ENCODE peak calls at places on chromosomes 7 and 10, in seven cellular contexts. P is H1, O is GM12878, F is SK-N-SH, J is GM12891, C is K562, T is HepG2. W is an unnamed sample.

GRCh38 chr7:130998993-130999602 is 265.1 kb upstream of the KLF14 start:
- DNase-seq in O (no peak), P (peak), T (peak), C (no peak), J (no peak), F (no peak), W (no peak)

GRCh38 chr10:662686-663465 is 26.6 kb downstream of the DIP2C start:
- DNase-seq in F (no peak), P (peak), O (no peak), T (no peak), J (no peak), C (no peak), W (no peak)

GRCh38 chr10:60139798-60140566 is 233.6 kb upstream of the CCDC6 start:
- DNase-seq in F (no peak), O (no peak), C (no peak), T (no peak), J (no peak), P (no peak), W (no peak)

GRCh38 chr10:25766687-25767221 is 167.3 kb upstream of the MYO3A start:
- DNase-seq in T (no peak), C (peak), P (peak), F (peak), O (no peak), J (no peak), W (no peak)

GRCh38 chr7:73963252-73963822 is 64.6 kb upstream of the ELN start:
- DNase-seq in J (no peak), O (no peak), C (no peak), P (no peak), T (no peak), F (no peak), W (no peak)

GRCh38 chr7:107690611-107691010 is 30.0 kb downstream of the SLC26A4 start:
- DNase-seq in C (no peak), T (no peak), F (no peak), J (no peak), O (no peak), P (no peak), W (no peak)

GRCh38 chr7:124856299-124856888 is 73.2 kb downstream of the POT1 start:
- DNase-seq in C (peak), J (no peak), T (peak), P (no peak), O (no peak), F (peak), W (no peak)

GRCh38 chr7:12620371-12620770 is 49.9 kb downstream of the SCIN start:
- DNase-seq in F (no peak), C (no peak), P (no peak), O (no peak), J (no peak), T (no peak), W (no peak)

GRCh38 chr10:14062528-14063260 is 268.0 kb downstream of the FRMD4A start:
- DNase-seq in P (no peak), J (no peak), T (no peak), O (no peak), F (no peak), C (no peak), W (no peak)

GRCh38 chr7:96887426-96887825 is 117.9 kb upstream of the DLX6 start:
- DNase-seq in T (no peak), O (no peak), F (no peak), J (no peak), C (no peak), P (no peak), W (no peak)

GRCh38 chr7:29479606-29480200 is 83.9 kb upstream of the PRR15 start:
- DNase-seq in C (no peak), O (no peak), J (no peak), T (no peak), F (no peak), P (no peak), W (no peak)

GRCh38 chr7:11675163-11675562 is 156.8 kb downstream of the THSD7A start:
- DNase-seq in O (no peak), F (no peak), J (no peak), T (no peak), P (no peak), C (no peak), W (no peak)

GRCh38 chr10:131786756-131787605 is 113.8 kb upstream of the PPP2R2D start:
- DNase-seq in P (no peak), O (peak), C (peak), T (no peak), F (peak), J (no peak), W (no peak)

GRCh38 chr7:105978974-105979373 is 15.9 kb downstream of the CDHR3 start:
- DNase-seq in J (no peak), C (no peak), F (no peak), P (no peak), T (no peak), O (no peak), W (no peak)

GRCh38 chr7:151012921-151013347 is 11.4 kb downstream of the ATG9B start:
- DNase-seq in P (peak), O (no peak), T (peak), C (peak), J (no peak), F (peak), W (no peak)

GRCh38 chr7:94223375-94224084 is 171.2 kb upstream of the COL1A2 start:
- DNase-seq in P (peak), F (no peak), T (no peak), O (no peak), J (no peak), C (no peak), W (no peak)

GRCh38 chr7:132709971-132710567 is 133.8 kb upstream of the PLXNA4 start:
- DNase-seq in T (peak), J (no peak), F (no peak), P (peak), O (no peak), C (peak), W (no peak)

DNA sequence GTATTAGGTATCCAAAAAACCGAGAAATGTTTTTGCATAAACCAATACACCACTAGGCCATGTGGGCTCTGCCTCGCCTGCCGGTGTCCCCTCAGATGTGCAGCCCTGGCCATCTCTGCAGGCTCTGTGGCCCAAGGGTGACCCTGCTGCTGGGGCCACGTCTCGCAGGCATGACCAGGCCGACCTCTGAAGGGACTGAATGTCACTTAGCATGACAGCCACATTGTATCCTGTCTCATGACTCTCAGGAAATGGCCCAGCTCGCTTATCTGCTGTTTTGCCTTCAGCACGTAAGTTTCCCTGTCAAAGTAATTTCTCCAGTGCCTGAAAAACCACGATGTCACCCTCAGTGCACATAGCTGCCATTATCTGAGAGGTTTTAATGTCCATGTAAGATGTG is 49.5 kb upstream of the ZNF32 start:
- DNase-seq in C (no peak), O (no peak), P (no peak), T (no peak), F (no peak), J (no peak), W (no peak)
- TF ChIP-seq POLR2AphosphoS5 in C (no peak), O (no peak), P (no peak), T (no peak), F (no peak), J (no peak), W (no peak)

DNA sequence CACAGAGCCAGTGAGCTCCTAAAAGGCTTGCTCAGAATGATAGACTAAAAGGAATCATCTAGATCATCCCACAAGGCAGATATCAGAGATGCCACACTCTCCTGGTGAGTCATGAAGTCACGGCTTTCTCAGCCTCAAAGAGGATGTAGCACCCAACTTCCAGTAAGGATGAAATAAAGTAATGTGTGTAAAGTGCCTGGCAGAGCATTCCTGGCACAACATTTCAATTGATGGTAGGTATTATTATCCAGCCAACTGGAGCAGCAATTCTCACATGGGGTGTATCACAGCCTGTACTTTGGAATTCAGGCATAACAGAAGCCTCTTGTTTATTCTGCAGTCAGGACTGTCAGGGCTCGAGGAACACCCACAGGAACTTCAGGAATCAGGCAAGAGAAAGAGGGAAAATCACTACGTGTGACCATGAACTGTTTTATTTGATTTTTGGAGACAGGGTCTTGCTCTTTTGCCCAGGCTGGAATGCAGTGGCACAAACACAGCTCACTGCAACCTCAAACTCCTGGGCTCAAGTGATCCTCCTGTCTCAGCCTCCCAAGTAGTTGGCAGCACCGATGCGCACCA is 5.3 kb upstream of the NAT16 start:
- DNase-seq in F (no peak), T (peak), O (no peak), C (peak), P (no peak), J (no peak), W (no peak)
- TF ChIP-seq TAF1 in F (no peak), T (no peak), O (no peak), C (no peak), P (no peak), J (no peak), W (no peak)

DNA sequence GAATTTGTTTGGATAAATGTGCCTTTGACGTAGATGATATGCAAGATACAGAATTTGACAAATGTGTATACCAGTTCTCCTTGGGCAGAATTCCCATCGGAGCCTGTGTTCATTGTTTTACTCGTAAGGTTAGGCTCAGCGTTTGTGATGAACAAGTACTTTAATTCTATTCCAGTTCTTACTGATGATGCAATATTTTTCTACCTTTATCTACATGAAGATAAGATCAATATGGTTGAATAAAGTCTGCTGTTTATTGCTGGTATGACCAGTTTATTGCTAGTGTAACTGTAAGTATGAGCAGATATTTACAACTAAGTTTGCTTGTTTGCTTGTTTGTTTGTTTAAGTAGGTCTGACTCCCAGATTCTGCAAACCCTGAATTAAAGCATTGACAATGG is 145.4 kb upstream of the ADARB2 start:
- DNase-seq in F (no peak), O (no peak), C (no peak), T (no peak), J (no peak), P (no peak), W (no peak)
- TF ChIP-seq POLR2AphosphoS5 in F (no peak), O (no peak), C (no peak), T (no peak), J (no peak), P (no peak), W (no peak)

DNA sequence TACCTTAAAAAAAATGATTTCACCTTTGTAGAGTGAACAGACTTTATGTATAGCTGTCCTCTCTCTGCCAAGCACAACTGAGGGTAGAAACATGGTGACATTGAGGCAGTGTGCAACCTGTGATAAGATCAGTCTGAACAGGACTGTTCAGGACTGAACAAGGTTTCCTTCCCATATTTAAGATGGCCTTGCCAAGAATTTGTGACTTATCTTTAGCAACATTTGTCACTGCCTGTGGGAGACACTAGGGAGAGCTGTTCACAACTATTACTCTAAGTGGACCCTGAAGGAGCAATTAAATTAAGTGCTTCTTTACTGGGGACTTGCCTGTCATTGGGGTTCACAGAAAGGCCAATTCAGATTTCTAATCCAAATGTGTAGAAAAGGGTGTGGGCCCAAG is 6.7 kb downstream of the OR13A1 start:
- DNase-seq in T (no peak), C (no peak), P (no peak), F (no peak), O (peak), J (no peak), W (no peak)
- TF ChIP-seq TAF1 in T (no peak), C (no peak), P (no peak), F (no peak), O (no peak), J (no peak), W (no peak)

DNA sequence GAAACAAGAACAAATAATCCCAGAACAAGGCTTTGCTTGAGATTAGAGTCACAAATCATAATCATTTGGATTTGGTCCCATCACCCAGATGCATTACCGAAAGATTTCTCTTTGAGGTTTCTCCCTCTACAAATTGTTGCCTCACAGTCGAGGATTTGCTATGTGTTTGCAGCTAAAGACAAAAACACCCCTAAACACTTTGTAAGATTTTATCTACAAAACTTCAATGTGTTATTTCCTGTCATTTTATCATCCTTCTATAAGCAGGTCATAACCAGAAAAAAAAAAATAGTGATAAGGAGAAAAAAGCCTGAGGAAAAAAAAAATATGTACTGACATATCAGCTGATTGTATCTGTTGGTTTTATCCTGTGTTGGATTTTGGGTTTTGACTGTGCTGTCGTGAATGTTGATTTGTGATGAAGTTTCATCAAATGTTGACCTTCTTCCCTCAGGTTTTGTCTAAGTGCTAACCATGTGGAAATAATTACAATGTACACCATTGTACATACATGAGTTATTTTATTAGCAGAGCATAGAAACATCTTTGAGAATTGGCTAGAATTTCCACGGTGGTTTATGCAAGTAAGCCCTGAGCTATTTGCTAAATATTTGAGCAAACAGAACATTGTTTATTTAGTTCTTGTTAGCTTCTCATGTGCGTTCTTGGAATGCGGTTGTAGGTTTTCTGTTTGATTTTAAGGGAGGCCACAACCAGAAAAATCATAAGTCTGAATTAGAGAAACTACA is 274.4 kb downstream of the NEBL start:
- DNase-seq in O (no peak), F (no peak), T (peak), P (no peak), C (no peak), J (no peak), W (no peak)
- TF ChIP-seq POLR2AphosphoS5 in O (no peak), F (no peak), T (no peak), P (no peak), C (no peak), J (no peak), W (no peak)

GRCh38 chr10:91856637-91857036 is 52.6 kb downstream of the FGFBP3 start:
- DNase-seq in F (no peak), T (peak), P (no peak), O (no peak), J (no peak), C (no peak), W (no peak)
- TF ChIP-seq TAF1 in F (no peak), T (no peak), P (no peak), O (no peak), J (no peak), C (no peak), W (no peak)

GRCh38 chr7:95457947-95458346 is 23.1 kb upstream of the PON2 start:
- DNase-seq in C (no peak), T (no peak), O (no peak), P (no peak), J (no peak), F (no peak), W (no peak)
- TF ChIP-seq POLR2AphosphoS5 in C (no peak), T (no peak), O (no peak), P (no peak), J (no peak), F (no peak), W (no peak)

DNA sequence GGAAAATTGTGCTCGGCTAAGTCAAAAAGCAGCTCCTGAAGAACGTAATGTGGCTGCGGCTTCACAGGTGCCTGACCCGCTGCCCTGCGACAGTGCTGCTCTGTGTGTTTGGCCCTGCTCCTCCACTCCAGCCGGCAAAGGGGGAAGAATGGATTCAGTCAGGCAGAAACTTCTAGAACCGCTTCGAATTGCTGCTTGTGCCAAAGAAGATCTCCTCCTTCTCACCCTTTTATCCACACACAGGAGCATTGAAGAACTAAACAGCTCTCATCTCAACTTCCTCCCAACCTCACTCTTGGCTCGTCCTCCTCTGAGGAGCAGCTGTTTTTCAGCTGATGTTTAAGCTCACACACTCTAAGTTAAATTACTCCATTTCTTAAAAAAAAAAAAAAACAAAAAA is 651.4 kb downstream of the INHBA start:
- DNase-seq in P (peak), T (no peak), J (no peak), C (no peak), F (no peak), O (no peak), W (no peak)
- TF ChIP-seq TAF1 in P (no peak), T (no peak), J (no peak), C (no peak), F (no peak), O (no peak), W (no peak)

GRCh38 chr10:91885362-91886079 is 23.8 kb downstream of the FGFBP3 start:
- DNase-seq in P (no peak), C (no peak), J (no peak), O (no peak), T (no peak), F (no peak), W (no peak)

GRCh38 chr10:91891285-91892001 is 17.8 kb downstream of the FGFBP3 start:
- DNase-seq in T (peak), P (no peak), O (no peak), J (no peak), C (no peak), F (no peak), W (no peak)

GRCh38 chr10:91883549-91884542 is 25.4 kb downstream of the FGFBP3 start:
- DNase-seq in J (no peak), T (peak), O (no peak), F (no peak), C (no peak), P (no peak), W (no peak)

GRCh38 chr10:91887900-91888225 is 21.4 kb downstream of the FGFBP3 start:
- DNase-seq in O (no peak), F (no peak), C (no peak), P (no peak), J (no peak), T (no peak), W (no peak)

DNA sequence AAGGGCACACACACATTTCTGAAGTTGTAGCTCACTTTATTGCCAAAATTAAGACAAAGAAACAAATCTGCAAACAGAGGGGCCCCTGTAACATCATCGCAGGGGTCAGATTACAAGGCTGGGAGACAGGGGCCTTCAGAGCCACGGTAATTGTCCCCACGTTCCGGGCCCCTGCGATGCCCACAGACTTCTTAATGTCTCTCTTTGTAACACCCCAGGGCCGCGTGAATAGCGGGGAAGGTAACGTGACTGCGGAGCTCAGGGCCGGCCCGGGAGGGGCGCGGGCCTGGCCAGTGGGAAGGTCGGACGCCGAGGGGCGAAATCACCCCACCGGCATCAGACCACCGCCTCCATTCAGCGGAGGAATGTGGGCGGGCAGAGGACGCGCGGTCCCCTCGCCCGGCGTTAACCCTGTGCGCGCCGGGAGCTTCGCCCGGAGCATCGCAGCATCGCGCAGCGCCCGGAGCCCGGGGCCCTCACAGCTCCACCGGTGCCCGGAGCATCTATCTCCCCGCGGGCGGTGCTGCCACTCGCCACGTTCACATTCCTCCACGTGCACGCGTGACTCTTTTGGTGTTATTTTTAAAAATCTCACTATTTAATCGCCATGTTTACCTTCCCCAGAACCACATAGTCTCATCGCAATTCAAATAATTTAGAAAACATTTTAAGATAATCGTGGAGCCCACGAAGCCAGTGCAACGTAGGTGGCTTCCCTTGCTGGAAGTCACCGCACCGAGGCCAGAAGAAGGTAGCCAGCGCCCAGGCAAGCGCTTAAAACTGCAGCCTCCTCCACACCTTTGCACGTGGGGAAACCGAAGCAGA is 22.0 kb downstream of the FGFBP3 start:
- DNase-seq in F (peak), O (no peak), P (peak), J (peak), C (no peak), T (peak), W (peak)
- TF ChIP-seq POLR2AphosphoS5 in F (no peak), O (no peak), P (peak), J (no peak), C (no peak), T (no peak), W (no peak)